ENCODE peak calls at places on chromosome 2, in ten cellular contexts. J is NCI-H1930; L is NCI-H748 treated with DMSO at 0.1 percent for 48 hours; U is GM20000; P is stimulated activated CD4-positive, alpha-beta T cell treated with anti-CD3 and anti-CD28 coated beads, Interleukin-2, amount 100 ng/mL, for 48 hours; H is naive B cell; I is iPS-NIHi11; T is ACHN; G is epithelial cell of esophagus; Q is activated naive CD8-positive, alpha-beta T cell treated with anti-CD3 and anti-CD28 coated beads for 36 hours. V is an unnamed sample.

GRCh38 chr2:169690958-169691357 is 3.2 kb downstream of the CFAP210 start:
- DNase-seq in I (no peak), H (no peak), P (no peak), L (no peak), J (no peak), Q (no peak), T (no peak), G (no peak), U (no peak), V (no peak)

GRCh38 chr2:1033058-1033457 is 82.4 kb downstream of the SNTG2 start:
- DNase-seq in P (no peak), U (no peak), T (no peak), L (no peak), J (no peak), G (no peak), H (no peak), I (no peak), Q (no peak), V (no peak)

GRCh38 chr2:42800461-42800962 is 8.1 kb upstream of the HAAO start:
- DNase-seq in P (no peak), U (no peak), I (no peak), Q (no peak), L (no peak), T (no peak), J (no peak), H (no peak), G (no peak), V (no peak)

GRCh38 chr2:163735692-163736432 is at the start of gene FIGN:
- DNase-seq in H (no peak), L (peak), J (peak), U (no peak), I (peak), T (peak), P (no peak), Q (peak), G (peak), V (peak)

GRCh38 chr2:128486640-128487375 is 168.1 kb upstream of the HS6ST1 start:
- DNase-seq in U (no peak), H (no peak), J (no peak), T (no peak), G (no peak), Q (no peak), I (no peak), L (no peak), P (no peak), V (no peak)

GRCh38 chr2:173159794-173160463 is 84.3 kb downstream of the MAP3K20 start:
- DNase-seq in H (no peak), J (no peak), T (peak), Q (no peak), G (peak), L (no peak), U (no peak), P (no peak), I (peak), V (no peak)

GRCh38 chr2:70987386-70987785 is 7.3 kb downstream of the TEX261 start:
- DNase-seq in I (no peak), Q (no peak), U (no peak), L (no peak), H (no peak), P (no peak), J (no peak), T (no peak), G (no peak), V (no peak)

GRCh38 chr2:56540901-56541300 is 357.1 kb downstream of the CCDC85A start:
- DNase-seq in P (no peak), U (no peak), T (no peak), H (no peak), I (no peak), J (no peak), G (no peak), L (no peak), Q (no peak), V (no peak)

GRCh38 chr2:74548919-74549684 is 4.6 kb downstream of the LOXL3 start:
- DNase-seq in J (peak), T (peak), U (peak), P (no peak), H (no peak), I (peak), G (peak), L (peak), Q (peak), V (peak)

GRCh38 chr2:27653397-27653796 is 10.0 kb downstream of the SUPT7L start:
- DNase-seq in P (no peak), J (no peak), H (no peak), I (no peak), U (no peak), G (peak), L (no peak), Q (no peak), T (peak), V (no peak)

GRCh38 chr2:38643021-38643671 is 22.8 kb upstream of the GALM start:
- DNase-seq in G (no peak), J (no peak), I (no peak), L (no peak), U (no peak), Q (no peak), T (no peak), H (no peak), P (no peak), V (no peak)

GRCh38 chr2:240600451-240600961 is 14.0 kb downstream of the CAPN10 start:
- DNase-seq in U (no peak), G (no peak), P (no peak), L (no peak), I (no peak), Q (no peak), H (no peak), J (no peak), T (no peak), V (no peak)

GRCh38 chr2:239821694-239822075 is 203.5 kb downstream of the NDUFA10 start:
- DNase-seq in U (no peak), T (no peak), L (no peak), H (no peak), J (no peak), P (no peak), Q (no peak), I (no peak), G (no peak), V (no peak)

GRCh38 chr2:85905187-85905666 is 16.4 kb upstream of the ST3GAL5 start:
- DNase-seq in I (no peak), Q (no peak), G (no peak), P (no peak), H (no peak), L (no peak), U (no peak), J (no peak), T (no peak), V (no peak)

GRCh38 chr2:5696351-5696740 is 4.2 kb downstream of the SOX11 start:
- DNase-seq in T (peak), G (no peak), U (no peak), P (no peak), L (no peak), I (no peak), Q (no peak), H (no peak), J (no peak), V (no peak)

GRCh38 chr2:229810786-229811185 is 96.4 kb upstream of the DNER start:
- DNase-seq in P (no peak), U (no peak), H (no peak), J (no peak), Q (no peak), T (no peak), I (no peak), G (no peak), L (no peak), V (no peak)

GRCh38 chr2:241941691-241942301 is 72.3 kb downstream of the RTP5 start:
- DNase-seq in Q (no peak), I (no peak), G (no peak), P (no peak), L (no peak), U (no peak), J (no peak), H (no peak), T (no peak), V (no peak)

GRCh38 chr2:209578394-209579006 is 154.7 kb downstream of the MAP2 start:
- DNase-seq in G (no peak), H (no peak), J (no peak), P (no peak), Q (no peak), U (no peak), L (peak), I (no peak), T (no peak), V (peak)

GRCh38 chr2:165902929-165903328 is 50.6 kb downstream of the TTC21B start:
- DNase-seq in J (no peak), Q (no peak), L (no peak), H (no peak), T (peak), I (no peak), G (no peak), P (no peak), U (peak), V (no peak)

GRCh38 chr2:127187831-127188230 is 32.3 kb downstream of the CYP27C1 start:
- DNase-seq in U (no peak), Q (no peak), J (no peak), L (no peak), G (no peak), P (no peak), H (no peak), T (no peak), I (no peak), V (no peak)

GRCh38 chr2:88090446-88091283 is 23.0 kb downstream of the SMYD1 start:
- DNase-seq in H (no peak), J (no peak), U (no peak), I (no peak), L (no peak), T (no peak), Q (peak), P (peak), G (no peak), V (no peak)

GRCh38 chr2:27736031-27736889 is 35.3 kb upstream of the MRPL33 start:
- DNase-seq in I (no peak), U (no peak), L (no peak), G (no peak), T (no peak), J (no peak), Q (no peak), H (no peak), P (no peak), V (no peak)

GRCh38 chr2:22355816-22356433 is 1029.1 kb upstream of the KLHL29 start:
- DNase-seq in L (no peak), J (peak), I (peak), H (peak), T (peak), Q (peak), U (peak), G (peak), P (peak), V (peak)

GRCh38 chr2:163157891-163158511 is 319.4 kb upstream of the KCNH7 start:
- DNase-seq in T (peak), L (no peak), J (no peak), U (no peak), P (no peak), H (no peak), Q (no peak), I (no peak), G (peak), V (no peak)

GRCh38 chr2:9262671-9263171 is 56.1 kb downstream of the ASAP2 start:
- DNase-seq in T (no peak), H (no peak), L (no peak), Q (no peak), I (no peak), U (no peak), J (no peak), G (no peak), P (no peak), V (peak)

GRCh38 chr2:28401-28975 is 17.8 kb downstream of the FAM110C start:
- DNase-seq in P (no peak), L (no peak), H (no peak), G (no peak), T (no peak), Q (no peak), I (no peak), J (no peak), U (no peak), V (no peak)

GRCh38 chr2:185567196-185567595 is 171.4 kb upstream of the FSIP2 start:
- DNase-seq in L (no peak), T (no peak), U (no peak), I (no peak), J (no peak), H (no peak), G (peak), Q (no peak), P (no peak), V (no peak)

V was measured in retina.